ENCODE peak calls at places on chromosomes 13 and 19, in six cellular contexts. D is trophoblast cell, I is IMR-90, F is mesendoderm, V is mesenchymal stem cell, A is H1. S is an unnamed sample. For H3K36me3, the result is how much of the 10 kb centered on the place peaks cover.

GRCh38 chr13:28046981-28047380 is 53.4 kb downstream of the FLT3 start:
- DNase-seq in D (no peak), I (peak), F (no peak), V (peak), A (no peak), S (no peak)

GRCh38 chr19:16224266-16225045 is 26.7 kb downstream of the AP1M1 start:
- DNase-seq in D (no peak), I (no peak), F (no peak), V (no peak), A (no peak), S (no peak)

GRCh38 chr13:110467516-110467915 is 94.0 kb downstream of the RAB20 start:
- DNase-seq in D (no peak), I (no peak), F (no peak), V (no peak), A (no peak), S (no peak)

GRCh38 chr13:88235441-88235840 is 564.3 kb downstream of the SLITRK5 start:
- DNase-seq in D (no peak), I (no peak), F (no peak), V (no peak), A (no peak), S (no peak)

GRCh38 chr13:114067886-114068722 is 64.3 kb downstream of the RASA3 start:
- DNase-seq in D (peak), I (no peak), F (no peak), V (no peak), A (no peak), S (no peak)

GRCh38 chr13:50127017-50127725 is 111.9 kb downstream of the KCNRG start:
- DNase-seq in D (peak), I (peak), F (peak), V (peak), A (no peak), S (peak)

GRCh38 chr13:109256866-109257760 is 529.3 kb downstream of the IRS2 start:
- DNase-seq in D (peak), I (peak), F (peak), V (peak), A (no peak), S (no peak)

GRCh38 chr13:45615501-45616101 is at the start of gene ERICH6B:
- DNase-seq in D (no peak), I (peak), F (peak), V (peak), A (peak), S (peak)

GRCh38 chr19:34319785-34320184 is 45.2 kb upstream of the GPI start:
- DNase-seq in D (peak), I (peak), F (no peak), V (no peak), A (no peak), S (no peak)

GRCh38 chr19:47069795-47070194 is 21.4 kb upstream of the TMEM160 start:
- DNase-seq in D (no peak), I (no peak), F (no peak), V (no peak), A (no peak), S (no peak)
- H3K36me3 ChIP-seq in D (half or more), I (half or more), F (under half), V (half or more), A (under half), S (half or more)

DNA sequence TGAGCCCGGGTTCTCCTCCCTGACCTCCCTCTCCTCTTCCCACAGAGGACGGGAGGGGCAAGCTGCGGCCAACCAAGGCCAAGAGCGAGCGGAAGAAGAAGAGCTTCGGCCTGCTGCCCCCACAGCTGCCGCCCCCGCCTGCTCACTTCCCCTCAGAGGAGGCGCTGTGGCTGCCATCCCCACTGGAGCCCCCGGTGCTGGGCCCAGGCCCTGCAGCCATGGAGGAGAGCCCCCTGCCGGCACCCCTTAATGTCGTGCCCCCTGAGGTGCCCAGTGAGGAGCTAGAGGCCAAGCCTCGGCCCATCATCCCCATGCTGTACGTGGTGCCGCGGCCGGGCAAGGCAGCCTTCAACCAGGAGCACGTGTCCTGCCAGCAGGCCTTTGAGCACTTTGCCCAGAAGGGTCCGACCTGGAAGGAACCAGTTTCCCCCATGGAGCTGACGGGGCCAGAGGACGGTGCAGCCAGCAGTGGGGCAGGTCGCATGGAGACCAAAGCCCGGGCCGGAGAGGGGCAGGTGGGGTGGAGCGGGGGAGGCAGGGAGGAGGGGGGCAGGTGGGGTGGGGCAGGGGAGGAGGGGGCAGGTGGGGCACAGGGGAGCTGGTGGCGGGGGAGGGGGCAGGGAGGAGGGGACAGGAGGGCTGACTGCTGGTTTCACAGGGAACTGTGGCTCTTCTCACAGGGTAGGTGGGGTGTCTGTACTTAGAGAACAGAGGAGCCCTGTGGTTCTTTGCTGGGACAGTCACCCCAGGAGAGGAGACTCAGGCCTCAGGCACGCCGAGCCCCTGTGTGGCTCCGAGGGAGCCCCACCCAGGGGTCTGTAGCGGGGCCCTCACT is 162.3 kb downstream of the KDM4B start:
- DNase-seq in D (no peak), I (no peak), F (no peak), V (no peak), A (no peak), S (no peak)
- H2BK120ac ChIP-seq in D (peak), I (no peak), F (no peak), V (no peak), A (no peak), S (peak)

GRCh38 chr19:3984584-3984907 is 717 bp downstream of the EEF2 start:
- DNase-seq in D (no peak), I (no peak), F (no peak), V (no peak), A (no peak), S (no peak)
- H3K36me3 ChIP-seq in D (under half), I (half or more), F (under half), V (under half), A (under half), S (under half)

GRCh38 chr19:18366027-18366435 is 19.9 kb upstream of the GDF15 start:
- DNase-seq in D (peak), I (no peak), F (no peak), V (no peak), A (no peak), S (no peak)

GRCh38 chr19:18362934-18363542 is 22.6 kb downstream of the PGPEP1 start:
- DNase-seq in D (no peak), I (no peak), F (no peak), V (no peak), A (no peak), S (no peak)

GRCh38 chr19:18363787-18364186 is 22.2 kb upstream of the GDF15 start:
- DNase-seq in D (no peak), I (no peak), F (no peak), V (no peak), A (no peak), S (no peak)

GRCh38 chr19:18361646-18362045 is 21.2 kb downstream of the PGPEP1 start:
- DNase-seq in D (peak), I (peak), F (no peak), V (no peak), A (no peak), S (no peak)

DNA sequence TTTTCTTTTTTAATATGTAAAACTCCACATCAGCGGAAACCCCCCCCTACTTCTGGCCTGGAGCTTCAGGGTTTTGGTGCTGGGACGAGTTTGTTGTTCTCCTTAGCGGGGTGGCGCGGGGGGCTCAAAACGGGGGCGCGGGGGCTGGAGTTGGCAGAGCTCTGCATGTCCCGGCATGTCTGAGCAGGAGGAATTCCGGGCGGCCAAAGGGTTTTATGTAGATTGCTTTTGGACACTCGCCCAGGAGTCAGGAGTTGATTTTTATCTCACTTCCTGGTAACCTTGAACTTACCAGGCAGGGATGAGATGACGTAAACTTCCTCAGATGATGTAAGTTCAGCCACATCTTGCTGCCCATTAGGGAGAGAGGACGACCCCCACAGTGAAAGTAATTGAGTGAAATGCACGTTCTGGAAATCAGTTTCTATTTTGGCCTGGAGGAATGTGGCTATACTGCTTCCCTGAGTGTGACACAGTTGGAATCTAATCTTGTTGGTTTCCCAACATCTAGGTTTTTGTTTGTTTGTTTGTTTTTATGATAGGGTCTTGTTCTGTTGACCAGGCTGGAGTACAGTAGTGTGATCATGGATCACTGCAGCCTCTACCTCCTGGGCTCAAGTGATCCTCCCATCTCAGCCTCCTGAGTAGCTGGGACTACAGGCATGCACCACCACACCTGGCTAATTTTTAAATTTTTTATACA is 21.0 kb upstream of the GDF15 start:
- DNase-seq in D (peak), I (peak), F (peak), V (peak), A (no peak), S (no peak)
- H2BK120ac ChIP-seq in D (peak), I (peak), F (peak), V (peak), A (peak), S (no peak)

GRCh38 chr19:7931221-7932061 is 5.5 kb upstream of the CTXN1 start:
- DNase-seq in D (no peak), I (no peak), F (no peak), V (no peak), A (no peak), S (no peak)
- H3K36me3 ChIP-seq in D (half or more), I (half or more), F (under half), V (half or more), A (under half), S (half or more)

GRCh38 chr13:40611635-40612422 is 54.6 kb downstream of the FOXO1 start:
- DNase-seq in D (no peak), I (no peak), F (peak), V (no peak), A (no peak), S (no peak)

GRCh38 chr13:40613954-40614353 is 52.5 kb downstream of the FOXO1 start:
- DNase-seq in D (no peak), I (no peak), F (no peak), V (no peak), A (no peak), S (no peak)

GRCh38 chr13:40615619-40616018 is 50.8 kb downstream of the FOXO1 start:
- DNase-seq in D (no peak), I (no peak), F (no peak), V (no peak), A (no peak), S (no peak)

GRCh38 chr13:40611004-40611403 is 55.4 kb downstream of the FOXO1 start:
- DNase-seq in D (no peak), I (no peak), F (no peak), V (no peak), A (no peak), S (no peak)

GRCh38 chr13:40613192-40613818 is 53.1 kb downstream of the FOXO1 start:
- DNase-seq in D (no peak), I (no peak), F (no peak), V (no peak), A (no peak), S (no peak)
- H2BK120ac ChIP-seq in D (no peak), I (no peak), F (no peak), V (no peak), A (no peak), S (no peak)

S was measured in neuronal stem cell.